ENCODE peak calls at places on chromosomes 7 and 10, in seven cellular contexts. One of them, this sample, is unnamed.

GRCh38 chr10:4132216-4132556 is 347.2 kb upstream of the KLF6 start:
- DNase-seq in upper lobe of right lung: no peak
- DNase-seq in heart right ventricle: no peak
- DNase-seq in K562: no peak
- DNase-seq in right atrium auricular region: no peak
- DNase-seq in left ventricle myocardium inferior: no peak
- DNase-seq in A673: no peak
- DNase-seq in this sample: no peak

GRCh38 chr10:79342295-79342761 is 4.9 kb upstream of the PPIF start:
- DNase-seq in upper lobe of right lung: no peak
- DNase-seq in heart right ventricle: no peak
- DNase-seq in K562: no peak
- DNase-seq in right atrium auricular region: no peak
- DNase-seq in left ventricle myocardium inferior: no peak
- DNase-seq in A673: no peak
- DNase-seq in this sample: no peak

GRCh38 chr10:35000936-35001335 is 89.2 kb downstream of the CUL2 start:
- DNase-seq in upper lobe of right lung: no peak
- DNase-seq in heart right ventricle: no peak
- DNase-seq in K562: no peak
- DNase-seq in right atrium auricular region: no peak
- DNase-seq in left ventricle myocardium inferior: no peak
- DNase-seq in A673: no peak
- DNase-seq in this sample: no peak

GRCh38 chr10:14225374-14225773 is 105.3 kb downstream of the FRMD4A start:
- DNase-seq in upper lobe of right lung: no peak
- DNase-seq in heart right ventricle: no peak
- DNase-seq in K562: no peak
- DNase-seq in right atrium auricular region: peak
- DNase-seq in left ventricle myocardium inferior: no peak
- DNase-seq in A673: no peak
- DNase-seq in this sample: no peak

GRCh38 chr7:73909996-73910395 is 49.0 kb downstream of the TMEM270 start:
- DNase-seq in upper lobe of right lung: peak
- DNase-seq in heart right ventricle: no peak
- DNase-seq in K562: peak
- DNase-seq in right atrium auricular region: no peak
- DNase-seq in left ventricle myocardium inferior: no peak
- DNase-seq in A673: no peak
- DNase-seq in this sample: peak

GRCh38 chr10:86652361-86653202 is 1.8 kb upstream of the OPN4 start:
- DNase-seq in upper lobe of right lung: peak
- DNase-seq in heart right ventricle: no peak
- DNase-seq in K562: no peak
- DNase-seq in right atrium auricular region: no peak
- DNase-seq in left ventricle myocardium inferior: no peak
- DNase-seq in A673: peak
- DNase-seq in this sample: peak

GRCh38 chr7:50851451-50851850 is 68.8 kb upstream of the GRB10 start:
- DNase-seq in upper lobe of right lung: no peak
- DNase-seq in heart right ventricle: no peak
- DNase-seq in K562: no peak
- DNase-seq in right atrium auricular region: no peak
- DNase-seq in left ventricle myocardium inferior: no peak
- DNase-seq in A673: no peak
- DNase-seq in this sample: no peak

GRCh38 chr7:12257582-12257981 is 46.5 kb downstream of the TMEM106B start:
- DNase-seq in upper lobe of right lung: no peak
- DNase-seq in heart right ventricle: no peak
- DNase-seq in K562: no peak
- DNase-seq in right atrium auricular region: no peak
- DNase-seq in left ventricle myocardium inferior: no peak
- DNase-seq in A673: no peak
- DNase-seq in this sample: no peak

GRCh38 chr7:135601182-135601581 is 43.5 kb downstream of the NUP205 start:
- DNase-seq in upper lobe of right lung: no peak
- DNase-seq in heart right ventricle: no peak
- DNase-seq in K562: no peak
- DNase-seq in right atrium auricular region: no peak
- DNase-seq in left ventricle myocardium inferior: no peak
- DNase-seq in A673: no peak
- DNase-seq in this sample: no peak

GRCh38 chr7:7751243-7752092 is 33.1 kb upstream of the RPA3 start:
- DNase-seq in upper lobe of right lung: no peak
- DNase-seq in heart right ventricle: no peak
- DNase-seq in K562: no peak
- DNase-seq in right atrium auricular region: no peak
- DNase-seq in left ventricle myocardium inferior: no peak
- DNase-seq in A673: no peak
- DNase-seq in this sample: no peak

GRCh38 chr10:22658745-22659410 is 55.5 kb downstream of the PIP4K2A start:
- DNase-seq in upper lobe of right lung: no peak
- DNase-seq in heart right ventricle: no peak
- DNase-seq in K562: no peak
- DNase-seq in right atrium auricular region: no peak
- DNase-seq in left ventricle myocardium inferior: no peak
- DNase-seq in A673: no peak
- DNase-seq in this sample: no peak

GRCh38 chr10:121340176-121340850 is 257.9 kb downstream of the FGFR2 start:
- DNase-seq in upper lobe of right lung: no peak
- DNase-seq in heart right ventricle: no peak
- DNase-seq in K562: no peak
- DNase-seq in right atrium auricular region: no peak
- DNase-seq in left ventricle myocardium inferior: no peak
- DNase-seq in A673: no peak
- DNase-seq in this sample: no peak

GRCh38 chr7:38217672-38218071 is 39.6 kb downstream of the STARD3NL start:
- DNase-seq in upper lobe of right lung: no peak
- DNase-seq in heart right ventricle: no peak
- DNase-seq in K562: no peak
- DNase-seq in right atrium auricular region: no peak
- DNase-seq in left ventricle myocardium inferior: no peak
- DNase-seq in A673: no peak
- DNase-seq in this sample: no peak

GRCh38 chr10:132634241-132634946 is 96.8 kb downstream of the INPP5A start:
- DNase-seq in upper lobe of right lung: peak
- DNase-seq in heart right ventricle: no peak
- DNase-seq in K562: no peak
- DNase-seq in right atrium auricular region: no peak
- DNase-seq in left ventricle myocardium inferior: peak
- DNase-seq in A673: no peak
- DNase-seq in this sample: peak

GRCh38 chr10:73758704-73759511 is 14.7 kb downstream of the SEC24C start:
- DNase-seq in upper lobe of right lung: no peak
- DNase-seq in heart right ventricle: no peak
- DNase-seq in K562: no peak
- DNase-seq in right atrium auricular region: no peak
- DNase-seq in left ventricle myocardium inferior: no peak
- DNase-seq in A673: no peak
- DNase-seq in this sample: no peak
- H3K27ac ChIP-seq in upper lobe of right lung: peak
- H3K27ac ChIP-seq in heart right ventricle: no peak
- H3K27ac ChIP-seq in K562: no peak
- H3K27ac ChIP-seq in right atrium auricular region: no peak
- H3K27ac ChIP-seq in left ventricle myocardium inferior: no peak
- H3K27ac ChIP-seq in A673: no peak
- H3K27ac ChIP-seq in this sample: peak

DNA sequence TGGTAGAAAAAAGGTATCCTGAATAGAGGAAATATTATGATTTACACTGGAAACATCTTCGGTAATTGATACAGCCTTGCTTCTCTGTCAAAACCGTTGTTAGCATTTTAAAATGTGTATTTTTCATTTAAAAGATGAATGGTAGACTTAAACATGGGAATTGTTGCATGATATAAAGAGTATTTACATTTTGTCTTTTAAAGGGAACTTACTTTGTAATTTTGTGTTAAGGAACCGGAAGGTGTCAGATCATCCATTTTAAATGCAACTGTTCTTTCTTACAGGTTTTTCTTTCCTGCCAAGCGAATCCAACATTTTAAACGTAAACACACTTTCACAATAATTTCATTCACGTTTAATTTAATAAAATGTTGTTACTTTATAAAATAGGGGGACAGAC is 1.8 kb upstream of the IGF2BP3 start:
- DNase-seq in upper lobe of right lung: no peak
- DNase-seq in heart right ventricle: no peak
- DNase-seq in K562: no peak
- DNase-seq in right atrium auricular region: no peak
- DNase-seq in left ventricle myocardium inferior: no peak
- DNase-seq in A673: no peak
- DNase-seq in this sample: no peak
- H3K27ac ChIP-seq in upper lobe of right lung: no peak
- H3K27ac ChIP-seq in heart right ventricle: no peak
- H3K27ac ChIP-seq in K562: peak
- H3K27ac ChIP-seq in right atrium auricular region: no peak
- H3K27ac ChIP-seq in left ventricle myocardium inferior: no peak
- H3K27ac ChIP-seq in A673: peak
- H3K27ac ChIP-seq in this sample: no peak

GRCh38 chr7:105648561-105649401 is 67.5 kb upstream of the EFCAB10 start:
- DNase-seq in upper lobe of right lung: peak
- DNase-seq in heart right ventricle: no peak
- DNase-seq in K562: no peak
- DNase-seq in right atrium auricular region: no peak
- DNase-seq in left ventricle myocardium inferior: no peak
- DNase-seq in A673: peak
- DNase-seq in this sample: no peak

GRCh38 chr7:105650382-105650729 is 69.1 kb upstream of the EFCAB10 start:
- DNase-seq in upper lobe of right lung: peak
- DNase-seq in heart right ventricle: no peak
- DNase-seq in K562: no peak
- DNase-seq in right atrium auricular region: no peak
- DNase-seq in left ventricle myocardium inferior: no peak
- DNase-seq in A673: no peak
- DNase-seq in this sample: no peak

GRCh38 chr7:105647591-105647990 is 66.3 kb upstream of the EFCAB10 start:
- DNase-seq in upper lobe of right lung: no peak
- DNase-seq in heart right ventricle: no peak
- DNase-seq in K562: no peak
- DNase-seq in right atrium auricular region: no peak
- DNase-seq in left ventricle myocardium inferior: no peak
- DNase-seq in A673: no peak
- DNase-seq in this sample: no peak

GRCh38 chr7:105651798-105652197 is 70.5 kb upstream of the EFCAB10 start:
- DNase-seq in upper lobe of right lung: no peak
- DNase-seq in heart right ventricle: no peak
- DNase-seq in K562: no peak
- DNase-seq in right atrium auricular region: no peak
- DNase-seq in left ventricle myocardium inferior: no peak
- DNase-seq in A673: no peak
- DNase-seq in this sample: no peak

DNA sequence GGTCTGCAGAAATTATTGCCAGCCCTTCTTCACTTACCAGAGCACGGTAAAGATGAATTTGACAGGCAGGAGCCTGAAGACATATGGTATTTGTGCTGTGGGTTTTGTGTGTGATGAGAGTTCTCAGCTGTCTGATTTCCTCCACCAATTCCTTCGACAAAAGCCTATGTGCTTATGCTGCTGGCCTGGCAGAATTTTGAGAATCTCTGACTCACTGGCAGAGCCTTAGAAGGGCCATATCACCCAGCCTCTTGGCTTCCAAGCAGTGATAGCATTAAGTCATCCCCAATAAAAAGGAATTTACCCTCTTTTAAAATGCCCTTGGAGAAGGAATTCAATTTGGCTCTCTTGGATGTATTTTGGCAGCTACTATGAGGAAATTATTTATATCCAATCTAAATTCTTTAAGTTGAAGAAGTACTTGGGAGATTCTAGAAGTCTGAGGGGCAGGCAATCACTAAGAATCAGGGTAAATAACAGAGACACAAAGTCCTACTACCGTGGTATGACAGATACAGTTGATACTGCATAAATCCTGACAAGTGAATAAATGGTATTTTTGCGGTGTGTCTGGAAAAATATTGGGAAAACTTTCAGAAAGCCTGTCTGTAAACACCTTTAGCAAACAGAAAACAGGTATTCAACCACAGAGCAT is 68.6 kb upstream of the EFCAB10 start:
- DNase-seq in upper lobe of right lung: no peak
- DNase-seq in heart right ventricle: no peak
- DNase-seq in K562: no peak
- DNase-seq in right atrium auricular region: no peak
- DNase-seq in left ventricle myocardium inferior: no peak
- DNase-seq in A673: peak
- DNase-seq in this sample: no peak
- H3K27ac ChIP-seq in upper lobe of right lung: no peak
- H3K27ac ChIP-seq in heart right ventricle: no peak
- H3K27ac ChIP-seq in K562: no peak
- H3K27ac ChIP-seq in right atrium auricular region: no peak
- H3K27ac ChIP-seq in left ventricle myocardium inferior: no peak
- H3K27ac ChIP-seq in A673: peak
- H3K27ac ChIP-seq in this sample: no peak

GRCh38 chr10:23891301-23891700 is 317.6 kb upstream of the KIAA1217 start:
- DNase-seq in upper lobe of right lung: no peak
- DNase-seq in heart right ventricle: no peak
- DNase-seq in K562: no peak
- DNase-seq in right atrium auricular region: no peak
- DNase-seq in left ventricle myocardium inferior: no peak
- DNase-seq in A673: no peak
- DNase-seq in this sample: no peak
- H3K27ac ChIP-seq in upper lobe of right lung: no peak
- H3K27ac ChIP-seq in heart right ventricle: no peak
- H3K27ac ChIP-seq in K562: no peak
- H3K27ac ChIP-seq in right atrium auricular region: no peak
- H3K27ac ChIP-seq in left ventricle myocardium inferior: no peak
- H3K27ac ChIP-seq in A673: no peak
- H3K27ac ChIP-seq in this sample: no peak

GRCh38 chr10:6114299-6114698 is 25.5 kb downstream of the RBM17 start:
- DNase-seq in upper lobe of right lung: no peak
- DNase-seq in heart right ventricle: no peak
- DNase-seq in K562: no peak
- DNase-seq in right atrium auricular region: no peak
- DNase-seq in left ventricle myocardium inferior: no peak
- DNase-seq in A673: no peak
- DNase-seq in this sample: no peak

GRCh38 chr10:6116806-6117205 is 28.0 kb downstream of the RBM17 start:
- DNase-seq in upper lobe of right lung: no peak
- DNase-seq in heart right ventricle: no peak
- DNase-seq in K562: no peak
- DNase-seq in right atrium auricular region: no peak
- DNase-seq in left ventricle myocardium inferior: no peak
- DNase-seq in A673: no peak
- DNase-seq in this sample: no peak

GRCh38 chr10:6115824-6116350 is 27.1 kb downstream of the RBM17 start:
- DNase-seq in upper lobe of right lung: no peak
- DNase-seq in heart right ventricle: no peak
- DNase-seq in K562: no peak
- DNase-seq in right atrium auricular region: no peak
- DNase-seq in left ventricle myocardium inferior: no peak
- DNase-seq in A673: no peak
- DNase-seq in this sample: no peak

GRCh38 chr10:6114758-6115410 is 26.1 kb downstream of the RBM17 start:
- DNase-seq in upper lobe of right lung: no peak
- DNase-seq in heart right ventricle: peak
- DNase-seq in K562: no peak
- DNase-seq in right atrium auricular region: no peak
- DNase-seq in left ventricle myocardium inferior: no peak
- DNase-seq in A673: no peak
- DNase-seq in this sample: no peak

DNA sequence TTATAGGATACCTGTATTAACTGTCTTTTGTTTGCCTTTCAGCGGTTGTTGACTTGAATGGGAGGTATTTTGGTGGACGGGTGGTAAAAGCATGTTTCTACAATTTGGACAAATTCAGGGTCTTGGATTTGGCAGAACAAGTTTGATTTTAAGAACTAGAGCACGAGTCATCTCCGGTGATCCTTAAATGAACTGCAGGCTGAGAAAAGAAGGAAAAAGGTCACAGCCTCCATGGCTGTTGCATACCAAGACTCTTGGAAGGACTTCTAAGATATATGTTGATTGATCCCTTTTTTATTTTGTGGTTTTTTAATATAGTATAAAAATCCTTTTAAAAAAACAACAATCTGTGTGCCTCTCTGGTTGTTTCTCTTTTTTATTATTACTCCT is 26.6 kb downstream of the RBM17 start:
- DNase-seq in upper lobe of right lung: no peak
- DNase-seq in heart right ventricle: no peak
- DNase-seq in K562: no peak
- DNase-seq in right atrium auricular region: no peak
- DNase-seq in left ventricle myocardium inferior: no peak
- DNase-seq in A673: no peak
- DNase-seq in this sample: no peak
- H3K27ac ChIP-seq in upper lobe of right lung: no peak
- H3K27ac ChIP-seq in heart right ventricle: peak
- H3K27ac ChIP-seq in K562: no peak
- H3K27ac ChIP-seq in right atrium auricular region: peak
- H3K27ac ChIP-seq in left ventricle myocardium inferior: peak
- H3K27ac ChIP-seq in A673: peak
- H3K27ac ChIP-seq in this sample: peak